ENCODE peak calls at places on chromosome 11, in seven cellular contexts. X, V, K, B, D, N and A are unnamed samples.

GRCh38 chr11:113587318-113587739 is 112.1 kb upstream of the DRD2 start:
- DNase-seq in K (no peak), N (no peak), B (no peak), V (no peak), D (no peak), X (no peak), A (peak; percentile 58)

GRCh38 chr11:131685906-131686305 is 315.5 kb downstream of the NTM start:
- DNase-seq in X (no peak), K (no peak), D (no peak), V (no peak), B (no peak), N (no peak), A (no peak)

GRCh38 chr11:116618461-116618860 is 154.3 kb downstream of the BUD13 start:
- DNase-seq in X (no peak), V (no peak), K (no peak), D (no peak), N (no peak), B (no peak), A (no peak)

GRCh38 chr11:33790088-33790487 is 15.8 kb upstream of the FBXO3 start:
- DNase-seq in N (no peak), D (no peak), X (no peak), K (no peak), B (no peak), V (no peak), A (no peak)

GRCh38 chr11:123628936-123629683 is 25.3 kb downstream of the SCN3B start:
- DNase-seq in N (no peak), V (peak; percentile 20), B (peak; percentile 30), D (no peak), K (no peak), X (peak; percentile 88), A (no peak)

GRCh38 chr11:17810736-17811135 is 76.2 kb downstream of the KCNC1 start:
- DNase-seq in N (no peak), B (peak; percentile 69), V (no peak), X (no peak), D (no peak), K (peak; percentile 18), A (no peak)

GRCh38 chr11:134539285-134539684 is 127.2 kb upstream of the B3GAT1 start:
- DNase-seq in X (no peak), V (no peak), N (no peak), B (no peak), D (no peak), K (no peak), A (no peak)

GRCh38 chr11:117010808-117011540 is 87.3 kb downstream of the SIK3 start:
- DNase-seq in K (peak; percentile 92), V (no peak), N (peak; percentile 90), X (no peak), B (peak; percentile 85), D (no peak), A (no peak)

GRCh38 chr11:11534981-11535380 is 86.8 kb downstream of the GALNT18 start:
- DNase-seq in B (no peak), N (no peak), V (no peak), X (peak; percentile 41), D (no peak), K (no peak), A (no peak)

GRCh38 chr11:12126352-12127019 is 16.1 kb downstream of the MICAL2 start:
- DNase-seq in V (no peak), D (no peak), K (peak; percentile 60), N (no peak), B (peak; percentile 91), X (no peak), A (no peak)

GRCh38 chr11:2417856-2418705 is 17.5 kb downstream of the TSSC4 start:
- DNase-seq in V (no peak), B (no peak), N (no peak), K (no peak), X (no peak), D (no peak), A (no peak)

GRCh38 chr11:76288166-76288978 is 82.1 kb upstream of the WNT11 start:
- DNase-seq in V (no peak), K (no peak), N (no peak), D (no peak), X (no peak), B (no peak), A (peak; percentile 37)

GRCh38 chr11:106581399-106581798 is 436.9 kb downstream of the GUCY1A2 start:
- DNase-seq in D (no peak), B (no peak), K (no peak), V (no peak), N (no peak), X (no peak), A (no peak)

GRCh38 chr11:126391286-126391954 is 35.9 kb downstream of the ST3GAL4 start:
- DNase-seq in K (no peak), D (no peak), V (no peak), X (peak; percentile 31), N (no peak), B (no peak), A (no peak)

GRCh38 chr11:62555464-62556092 is 9.0 kb upstream of the AHNAK start:
- DNase-seq in N (no peak), D (peak; percentile 82), V (no peak), X (no peak), K (no peak), B (peak; percentile 69), A (peak; percentile 93)

GRCh38 chr11:67111261-67111660 is 7.8 kb upstream of the KDM2A start:
- DNase-seq in X (no peak), V (no peak), K (no peak), B (peak; percentile 50), N (no peak), D (no peak), A (no peak)

GRCh38 chr11:112727341-112727841 is 233.8 kb upstream of the NCAM1 start:
- DNase-seq in N (no peak), K (no peak), V (no peak), B (no peak), X (no peak), D (no peak), A (no peak)

GRCh38 chr11:15818132-15818842 is 538.1 kb downstream of the SOX6 start:
- DNase-seq in B (no peak), N (no peak), X (no peak), K (no peak), V (peak; percentile 32), D (no peak), A (no peak)

GRCh38 chr11:68704887-68705286 is 20.5 kb downstream of the GAL start:
- DNase-seq in N (no peak), X (no peak), B (peak; percentile 45), D (no peak), K (no peak), V (no peak), A (no peak)
- TF ChIP-seq CTCF in N (no peak), X (no peak), B (peak; percentile 30), D (no peak), K (no peak), V (no peak), A (no peak)

DNA sequence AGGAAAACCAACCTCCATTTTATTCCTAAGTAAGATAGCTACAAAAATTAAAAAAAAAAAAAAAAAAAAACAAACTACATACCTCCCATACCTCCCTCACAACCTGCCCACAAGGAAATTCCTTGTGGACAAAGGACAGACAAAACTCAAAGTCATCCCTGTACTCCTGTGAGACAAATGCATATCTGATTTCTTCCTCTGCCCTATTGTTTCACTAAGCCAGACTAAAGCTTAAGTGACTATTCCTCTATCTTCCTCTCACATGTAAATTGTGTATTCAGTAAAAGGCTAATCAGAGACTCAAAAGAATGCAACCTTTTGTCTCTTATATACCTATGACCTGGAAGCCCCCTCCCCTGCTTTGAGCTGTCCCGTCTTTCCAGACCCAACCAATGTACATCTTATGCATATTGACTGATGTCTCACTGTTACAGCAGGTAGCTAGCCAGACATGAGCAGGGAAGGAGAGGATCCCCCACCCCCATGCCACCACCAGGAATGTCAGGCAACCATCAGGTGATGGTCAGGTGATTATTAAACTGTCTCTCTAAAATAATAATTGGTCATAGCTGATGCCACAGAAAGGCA is 289.4 kb downstream of the SBF2 start:
- DNase-seq in N (no peak), D (no peak), B (no peak), V (no peak), X (no peak), K (no peak), A (no peak)
- TF ChIP-seq CTCF in N (no peak), D (no peak), B (no peak), V (no peak), X (no peak), K (no peak), A (no peak)

GRCh38 chr11:44977493-44977984 is 26.9 kb upstream of the TP53I11 start:
- DNase-seq in K (no peak), X (no peak), B (peak; percentile 30), V (no peak), N (peak; percentile 76), D (no peak), A (no peak)
- TF ChIP-seq CTCF in K (no peak), X (no peak), B (peak; percentile 31), V (no peak), N (peak; percentile 50), D (no peak), A (no peak)

DNA sequence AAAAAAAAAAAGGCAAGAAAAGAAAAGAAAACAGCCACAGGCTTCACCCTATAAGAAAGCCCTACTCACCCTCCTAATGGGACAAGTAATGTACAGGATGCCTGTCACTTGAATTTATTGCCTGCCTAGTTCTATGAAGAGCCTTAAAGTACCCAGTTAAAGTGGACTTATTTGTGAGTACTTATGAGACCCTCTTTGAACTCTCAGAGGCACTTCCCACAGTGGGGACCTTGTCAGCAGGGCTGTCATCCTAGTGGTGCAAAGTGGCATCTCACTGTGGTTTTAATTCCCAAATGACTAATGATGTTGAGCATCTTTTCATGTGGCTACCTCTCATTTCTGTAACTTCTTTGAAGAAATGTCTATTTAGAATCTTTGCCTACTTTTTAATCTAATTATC is 41.8 kb upstream of the BARX2 start:
- DNase-seq in X (no peak), K (no peak), V (no peak), B (no peak), D (no peak), N (peak; percentile 71), A (no peak)
- TF ChIP-seq CTCF in X (no peak), K (no peak), V (no peak), B (peak; percentile 22), D (no peak), N (peak; percentile 39), A (no peak)

DNA sequence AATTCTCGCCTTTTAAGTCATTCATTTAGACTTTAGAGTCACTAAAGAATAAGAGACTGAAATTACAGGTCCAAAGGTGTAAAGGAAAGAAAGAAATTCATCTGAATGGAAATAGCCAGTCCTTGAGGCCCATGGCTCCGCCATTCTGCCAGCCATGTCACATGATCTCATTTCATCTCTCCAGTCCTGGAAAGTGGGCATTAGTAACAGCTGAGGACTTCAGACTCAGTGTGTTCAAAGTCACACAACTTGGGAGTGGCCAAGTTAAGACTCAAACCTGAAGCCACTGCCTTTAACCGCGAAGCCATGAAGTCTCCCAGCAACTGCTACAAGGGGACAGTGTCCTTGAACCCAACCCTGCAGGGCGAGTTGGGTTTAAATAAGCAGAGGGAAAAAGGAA is 103.7 kb downstream of the PRR5L start:
- DNase-seq in B (no peak), N (no peak), V (no peak), D (no peak), X (no peak), K (no peak), A (no peak)
- TF ChIP-seq CTCF in B (no peak), N (no peak), V (no peak), D (no peak), X (no peak), K (no peak), A (no peak)